ENCODE peak calls at places on chromosomes 6 and 20, in six cellular contexts. A is endodermal cell; N is stimulated activated CD4-positive, alpha-beta T cell treated with anti-CD3 and anti-CD28 coated beads, Interleukin-2, amount 100 ng/mL, for 48 hours; K is KG1; O is AG04449; J is SW480. X is an unnamed sample.
A peak's percentile ranks its signal among the peaks of the same experiment; 100 is the strongest.

GRCh38 chr6:107128577-107128976 is 13.3 kb upstream of the BEND3 start:
- DNase-seq in A (no peak), N (no peak), K (no peak), O (no peak), J (no peak), X (no peak)

GRCh38 chr6:163249651-163250101 is 164.8 kb upstream of the QKI start:
- DNase-seq in A (no peak), N (no peak), K (no peak), O (no peak), J (peak; percentile 1), X (no peak)

GRCh38 chr6:137625808-137626207 is 131.6 kb upstream of the OLIG3 start:
- DNase-seq in A (no peak), N (no peak), K (no peak), O (no peak), J (no peak), X (no peak)

GRCh38 chr6:2020909-2021308 is 224.5 kb downstream of the GMDS start:
- DNase-seq in A (no peak), N (no peak), K (no peak), O (peak; percentile 31), J (no peak), X (no peak)

GRCh38 chr6:33828764-33829731 is 25.2 kb upstream of the MLN start:
- DNase-seq in A (peak; percentile 90), N (no peak), K (no peak), O (no peak), J (no peak), X (no peak)

GRCh38 chr6:139308936-139309603 is 17.3 kb upstream of the TXLNB start:
- DNase-seq in A (no peak), N (no peak), K (no peak), O (no peak), J (no peak), X (peak; percentile 30)

GRCh38 chr6:113707194-113707593 is 150.0 kb upstream of the MARCKS start:
- DNase-seq in A (peak; percentile 67), N (no peak), K (no peak), O (no peak), J (no peak), X (no peak)

GRCh38 chr6:26217714-26218075 is 130.5 kb downstream of the HFE start:
- DNase-seq in A (peak; percentile 87), N (no peak), K (no peak), O (no peak), J (no peak), X (no peak)

GRCh38 chr20:62936996-62937352 is 973 bp upstream of the GID8 start:
- DNase-seq in A (no peak), N (no peak), K (no peak), O (no peak), J (peak; percentile 58), X (no peak)

GRCh38 chr6:168365422-168366165 is 46.0 kb upstream of the DACT2 start:
- DNase-seq in A (no peak), N (no peak), K (no peak), O (no peak), J (no peak), X (no peak)

GRCh38 chr6:127618729-127619128 is 41.8 kb downstream of the C6orf58 start:
- DNase-seq in A (no peak), N (no peak), K (no peak), O (no peak), J (no peak), X (no peak)

GRCh38 chr6:2976060-2976459 is 4.7 kb upstream of the SERPINB6 start:
- DNase-seq in A (no peak), N (no peak), K (no peak), O (no peak), J (no peak), X (no peak)

GRCh38 chr6:81996414-81996813 is 243.9 kb upstream of the TENT5A start:
- DNase-seq in A (no peak), N (no peak), K (no peak), O (peak; percentile 59), J (no peak), X (no peak)

GRCh38 chr20:17806739-17807441 is 107.1 kb downstream of the BANF2 start:
- DNase-seq in A (peak; percentile 72), N (no peak), K (no peak), O (peak; percentile 17), J (no peak), X (peak; percentile 44)

GRCh38 chr6:143496974-143497373 is 14.5 kb downstream of the FUCA2 start:
- DNase-seq in A (no peak), N (no peak), K (no peak), O (no peak), J (no peak), X (no peak)

GRCh38 chr6:5082487-5083306 is 2.4 kb upstream of the PPP1R3G start:
- DNase-seq in A (no peak), N (no peak), K (no peak), O (peak; percentile 28), J (peak; percentile 22), X (no peak)

GRCh38 chr6:84768442-84769174 is 4.2 kb upstream of the TBX18 start:
- DNase-seq in A (peak; percentile 81), N (no peak), K (no peak), O (no peak), J (no peak), X (no peak)

GRCh38 chr6:36827261-36828079 is 11.8 kb downstream of the CPNE5 start:
- DNase-seq in A (no peak), N (no peak), K (peak; percentile 85), O (no peak), J (no peak), X (no peak)

GRCh38 chr6:25404693-25405169 is 125.6 kb downstream of the CARMIL1 start:
- DNase-seq in A (no peak), N (no peak), K (peak; percentile 37), O (no peak), J (no peak), X (peak; percentile 56)

GRCh38 chr20:32386091-32386490 is 28.0 kb downstream of the ASXL1 start:
- DNase-seq in A (no peak), N (no peak), K (no peak), O (no peak), J (no peak), X (no peak)

GRCh38 chr6:38673397-38674165 is 29.4 kb downstream of the GLO1 start:
- DNase-seq in A (peak; percentile 61), N (peak; percentile 6), K (no peak), O (no peak), J (no peak), X (no peak)

GRCh38 chr20:24998631-24999445 is 6.3 kb upstream of the APMAP start:
- DNase-seq in A (peak; percentile 24), N (no peak), K (no peak), O (no peak), J (no peak), X (peak; percentile 6)

GRCh38 chr6:146770965-146771735 is 172.4 kb downstream of the ADGB start:
- DNase-seq in A (no peak), N (peak; percentile 13), K (peak; percentile 88), O (no peak), J (peak; percentile 75), X (peak; percentile 14)

GRCh38 chr6:106163446-106163965 is 77.4 kb downstream of the PRDM1 start:
- DNase-seq in A (peak; percentile 79), N (peak; percentile 32), K (no peak), O (no peak), J (no peak), X (peak; percentile 52)

GRCh38 chr6:163602851-163603250 is 188.3 kb downstream of the QKI start:
- DNase-seq in A (peak; percentile 33), N (no peak), K (no peak), O (no peak), J (no peak), X (no peak)

GRCh38 chr6:30450908-30451818 is 38.1 kb upstream of the HLA-E start:
- DNase-seq in A (peak; percentile 69), N (peak; percentile 36), K (peak; percentile 50), O (peak; percentile 14), J (peak; percentile 21), X (peak; percentile 38)

GRCh38 chr6:56540232-56540631 is 102.5 kb downstream of the DST start:
- DNase-seq in A (no peak), N (no peak), K (no peak), O (no peak), J (no peak), X (no peak)

GRCh38 chr6:155374681-155375080 is 60.4 kb upstream of the TFB1M start:
- DNase-seq in A (no peak), N (no peak), K (no peak), O (no peak), J (no peak), X (no peak)

GRCh38 chr20:23142162-23143050 is 56.3 kb upstream of the CD93 start:
- DNase-seq in A (no peak), N (no peak), K (no peak), O (no peak), J (peak; percentile 100), X (no peak)

GRCh38 chr6:85798934-85799490 is 156.3 kb upstream of the SYNCRIP start:
- DNase-seq in A (no peak), N (no peak), K (no peak), O (no peak), J (no peak), X (no peak)

GRCh38 chr6:109998159-109998785 is 20.2 kb downstream of the GPR6 start:
- DNase-seq in A (peak; percentile 65), N (no peak), K (no peak), O (no peak), J (no peak), X (no peak)

GRCh38 chr20:19423892-19424620 is 211.6 kb downstream of the SLC24A3 start:
- DNase-seq in A (no peak), N (no peak), K (no peak), O (no peak), J (no peak), X (no peak)

GRCh38 chr6:166360243-166361079 is 18.1 kb upstream of the SFT2D1 start:
- DNase-seq in A (no peak), N (no peak), K (no peak), O (no peak), J (no peak), X (no peak)

GRCh38 chr6:158972241-158973233 is 27.5 kb downstream of the RSPH3 start:
- DNase-seq in A (no peak), N (no peak), K (peak; percentile 26), O (no peak), J (peak; percentile 55), X (no peak)

GRCh38 chr20:38001173-38001875 is 31.9 kb downstream of the TTI1 start:
- DNase-seq in A (no peak), N (no peak), K (no peak), O (no peak), J (no peak), X (no peak)

GRCh38 chr6:36116943-36117342 is 13.4 kb upstream of the MAPK13 start:
- DNase-seq in A (no peak), N (no peak), K (no peak), O (no peak), J (no peak), X (no peak)

X was measured in transverse colon.